ENCODE peak calls at places on chromosomes 13 and 19, in five cellular contexts. A, M, E, S and T are unnamed samples.

GRCh38 chr19:8209111-8209964 is at the start of gene CERS4:
- DNase-seq in S (peak; percentile 54), E (peak; percentile 20), M (peak; percentile 82), A (peak; percentile 64), T (peak; percentile 33)

GRCh38 chr13:40439928-40440327 is 226.5 kb downstream of the FOXO1 start:
- DNase-seq in S (no peak), M (no peak), E (no peak), A (no peak), T (peak; percentile 40)

GRCh38 chr19:48975947-48976847 is 11.1 kb downstream of the FTL start:
- DNase-seq in M (no peak), E (no peak), A (no peak), S (peak; percentile 50), T (peak; percentile 30)

GRCh38 chr13:48494874-48495273 is 38.0 kb downstream of the RCBTB2 start:
- DNase-seq in S (no peak), A (no peak), E (no peak), M (no peak), T (no peak)

GRCh38 chr19:40314646-40315045 is 29.5 kb upstream of the AKT2 start:
- DNase-seq in E (no peak), M (no peak), S (no peak), A (no peak), T (no peak)

GRCh38 chr19:43725468-43725867 is 9.6 kb downstream of the IRGC start:
- DNase-seq in S (no peak), A (no peak), E (no peak), M (no peak), T (no peak)

GRCh38 chr13:90889906-90890305 is 457.6 kb upstream of the MIR17HG start:
- DNase-seq in E (no peak), A (no peak), M (no peak), S (no peak), T (no peak)

GRCh38 chr19:4641132-4641531 is 1.8 kb downstream of the TNFAIP8L1 start:
- DNase-seq in S (no peak), E (no peak), A (no peak), M (no peak), T (peak; percentile 37)

GRCh38 chr13:97353927-97354326 is 80.0 kb upstream of the RAP2A start:
- DNase-seq in E (peak; percentile 62), S (no peak), M (no peak), A (no peak), T (peak; percentile 78)

GRCh38 chr19:43633520-43633919 is 6.1 kb downstream of the CADM4 start:
- DNase-seq in E (no peak), S (no peak), A (no peak), M (no peak), T (no peak)

GRCh38 chr13:34048652-34049051 is 230.7 kb downstream of the RFC3 start:
- DNase-seq in S (no peak), A (no peak), M (no peak), E (no peak), T (peak; percentile 93)

GRCh38 chr19:16161848-16162247 is 11.5 kb downstream of the CIB3 start:
- DNase-seq in S (peak; percentile 30), A (no peak), M (no peak), E (peak; percentile 85), T (no peak)

GRCh38 chr19:17484520-17485180 is 14.3 kb downstream of the SLC27A1 start:
- DNase-seq in E (no peak), A (no peak), S (no peak), M (no peak), T (no peak)

GRCh38 chr19:39411006-39411831 is 1.2 kb upstream of the PLEKHG2 start:
- DNase-seq in S (peak; percentile 99), M (no peak), A (no peak), E (peak; percentile 68), T (peak; percentile 51)

GRCh38 chr13:91557328-91557727 is 158.9 kb downstream of the GPC5 start:
- DNase-seq in M (no peak), S (no peak), A (no peak), E (no peak), T (no peak)

GRCh38 chr13:35157143-35157755 is 215.2 kb downstream of the NBEA start:
- DNase-seq in S (peak; percentile 66), E (peak; percentile 50), A (no peak), M (peak; percentile 50), T (peak; percentile 81)

GRCh38 chr13:37386276-37386675 is 212.3 kb downstream of the POSTN start:
- DNase-seq in M (no peak), S (no peak), A (no peak), E (peak; percentile 56), T (peak; percentile 38)

GRCh38 chr19:42032428-42032827 is 37.6 kb downstream of the GRIK5 start:
- DNase-seq in A (peak; percentile 43), E (no peak), S (no peak), M (no peak), T (no peak)
- H3K14ac ChIP-seq in A (no peak overlapping the region), E (no peak overlapping the region), S (no peak overlapping the region), M (no peak overlapping the region), T (no peak overlapping the region)

DNA sequence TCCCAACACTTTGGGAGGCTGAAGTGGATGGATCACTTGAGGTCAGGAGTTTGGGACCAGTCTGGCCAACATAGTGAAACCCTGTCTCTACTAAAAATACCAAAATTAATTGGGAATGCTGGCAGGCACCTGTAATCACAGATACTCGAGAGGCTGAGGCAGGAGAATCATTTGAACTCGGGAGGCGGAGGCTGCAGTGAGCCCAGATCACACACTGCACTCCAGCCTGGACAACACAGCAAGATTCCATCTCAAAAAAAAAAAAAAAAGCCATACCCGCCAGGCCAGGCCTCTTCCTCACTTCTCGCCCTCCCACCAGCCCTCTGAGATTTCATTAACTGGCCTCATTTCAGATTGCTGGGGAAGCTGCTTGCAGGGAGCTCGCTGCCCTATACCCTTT is 7.7 kb upstream of the RELB start:
- DNase-seq in A (no peak), E (no peak), M (no peak), S (no peak), T (no peak)
- H3K14ac ChIP-seq in A (no peak overlapping the region), E (no peak overlapping the region), M (no peak overlapping the region), S (no peak overlapping the region), T (no peak overlapping the region)

DNA sequence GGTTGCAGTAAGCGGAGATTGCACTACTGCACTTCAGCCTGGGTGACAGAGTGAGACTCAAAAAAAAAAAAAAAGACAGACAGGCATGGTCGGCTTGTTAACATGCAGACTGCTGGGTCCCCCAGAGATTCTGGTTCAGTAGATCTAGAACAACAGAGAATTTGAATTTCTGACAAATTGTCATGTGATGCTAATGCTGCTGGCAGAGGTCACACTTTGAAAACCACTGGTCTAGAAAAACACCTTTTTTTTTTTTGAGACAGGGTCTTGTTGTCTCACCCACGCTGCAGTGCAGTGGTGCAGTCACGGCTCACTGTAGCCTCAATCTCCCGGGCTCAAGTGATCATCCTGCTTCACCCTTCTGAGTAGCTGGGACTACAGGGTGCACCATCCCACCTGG is 7.7 kb upstream of the LRFN3 start:
- DNase-seq in S (no peak), A (no peak), M (no peak), E (no peak), T (no peak)
- H3K14ac ChIP-seq in S (no peak overlapping the region), A (no peak overlapping the region), M (no peak overlapping the region), E (no peak overlapping the region), T (no peak overlapping the region)

GRCh38 chr13:98506343-98507059 is 70.4 kb downstream of the STK24 start:
- DNase-seq in M (no peak), E (no peak), S (no peak), A (no peak), T (no peak)
- H3K14ac ChIP-seq in M (no peak overlapping the region), E (no peak overlapping the region), S (peak overlapping the region; percentile 98), A (no peak overlapping the region), T (no peak overlapping the region)

GRCh38 chr19:10756791-10757190 is 38.9 kb downstream of the DNM2 start:
- DNase-seq in A (no peak), M (no peak), E (no peak), S (no peak), T (no peak)
- H3K14ac ChIP-seq in A (no peak overlapping the region), M (no peak overlapping the region), E (no peak overlapping the region), S (no peak overlapping the region), T (no peak overlapping the region)

GRCh38 chr19:19096641-19097627 is 33.1 kb downstream of the SLC25A42 start:
- DNase-seq in M (no peak), S (no peak), E (no peak), A (no peak), T (peak; percentile 96)

GRCh38 chr19:19098703-19099632 is 35.2 kb downstream of the SLC25A42 start:
- DNase-seq in M (no peak), S (no peak), A (no peak), E (no peak), T (no peak)

GRCh38 chr19:19098084-19098702 is 34.4 kb downstream of the SLC25A42 start:
- DNase-seq in A (no peak), S (no peak), M (no peak), E (no peak), T (peak; percentile 46)

GRCh38 chr19:19095691-19096090 is 31.9 kb downstream of the SLC25A42 start:
- DNase-seq in S (no peak), E (no peak), M (no peak), A (no peak), T (no peak)

GRCh38 chr19:19094513-19094912 is 30.7 kb downstream of the SLC25A42 start:
- DNase-seq in M (no peak), A (no peak), E (no peak), S (no peak), T (peak; percentile 21)
- H3K14ac ChIP-seq in M (no peak overlapping the region), A (no peak overlapping the region), E (no peak overlapping the region), S (no peak overlapping the region), T (no peak overlapping the region)

DNA sequence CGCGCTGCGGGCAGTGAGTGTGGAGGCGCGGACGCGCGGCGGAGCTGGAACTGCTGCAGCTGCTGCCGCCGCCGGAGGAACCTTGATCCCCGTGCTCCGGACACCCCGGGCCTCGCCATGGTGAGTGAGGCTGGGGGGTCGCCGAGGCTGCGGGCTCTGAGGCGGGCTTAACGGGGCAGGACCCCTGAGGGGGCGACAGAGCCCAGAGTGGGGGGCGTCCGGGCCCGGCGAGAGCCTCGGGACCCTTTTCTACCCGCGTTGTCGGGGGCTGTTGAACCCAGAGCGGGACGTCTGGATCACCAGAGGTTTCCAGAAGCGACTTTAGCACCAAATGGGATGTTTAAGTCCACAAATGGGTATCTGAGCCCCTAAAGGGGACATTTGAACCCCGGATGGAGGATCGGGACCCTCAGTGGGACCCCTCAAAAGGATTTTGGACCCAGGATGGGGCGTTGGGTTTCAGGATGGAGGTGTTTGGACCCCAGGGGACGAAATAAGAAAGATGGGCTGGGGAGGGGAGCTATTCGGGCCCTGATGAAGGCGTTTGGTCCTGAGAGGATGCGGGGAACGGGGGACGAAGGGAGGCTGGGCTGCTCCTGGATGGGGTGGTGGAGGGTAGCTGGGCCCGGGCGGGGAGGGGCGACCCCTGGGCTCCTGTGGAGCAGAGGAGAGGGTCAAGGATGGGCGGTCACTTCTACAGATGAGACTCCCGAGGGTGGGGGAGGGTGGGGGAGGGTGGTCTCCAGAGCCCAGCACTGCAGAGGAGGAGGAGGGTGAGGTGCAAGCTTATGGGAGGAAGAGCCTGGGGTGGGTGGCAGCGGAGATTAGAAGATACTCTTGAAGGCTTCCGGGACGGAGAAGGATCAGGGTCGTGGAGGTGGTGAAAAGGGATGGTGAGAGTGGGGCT is at the start of gene CALM3:
- DNase-seq in M (no peak), E (no peak), A (no peak), S (no peak), T (no peak)
- H3K14ac ChIP-seq in M (peak within 1 kb of the TSS; percentile 47), E (peak within 1 kb of the TSS; percentile 100), A (peak within 1 kb of the TSS; percentile 53), S (peak within 1 kb of the TSS; percentile 99), T (peak within 1 kb of the TSS; percentile 96)

GRCh38 chr13:114063545-114064515 is 68.6 kb downstream of the RASA3 start:
- DNase-seq in A (no peak), E (peak; percentile 61), M (no peak), S (peak; percentile 67), T (no peak)
- H3K14ac ChIP-seq in A (no peak overlapping the region), E (peak overlapping the region; percentile 99), M (peak overlapping the region; percentile 85), S (peak overlapping the region; percentile 97), T (peak overlapping the region; percentile 94)

GRCh38 chr19:6352381-6353165 is 8.8 kb upstream of the CLPP start:
- DNase-seq in S (no peak), M (no peak), E (no peak), A (no peak), T (peak; percentile 61)
- H3K14ac ChIP-seq in S (no peak overlapping the region), M (no peak overlapping the region), E (no peak overlapping the region), A (no peak overlapping the region), T (no peak overlapping the region)